ENCODE peak calls at places on chromosomes 5 and 9, in four cellular contexts. Z is A549, F is transverse colon, I is right lobe of liver. H is an unnamed sample.

GRCh38 chr9:30078195-30078594 is 2306.2 kb upstream of the ACO1 start:
- DNase-seq in Z (no peak), F (no peak), I (no peak), H (no peak)

GRCh38 chr5:154757647-154758406 is 2.6 kb downstream of the LARP1 start:
- DNase-seq in Z (no peak), F (peak; percentile 18), I (peak; percentile 54), H (no peak)

GRCh38 chr5:177442066-177442836 is 4.4 kb upstream of the PRR7 start:
- DNase-seq in Z (no peak), F (no peak), I (peak; percentile 45), H (no peak)

GRCh38 chr9:6098431-6098830 is 83.0 kb upstream of the RANBP6 start:
- DNase-seq in Z (no peak), F (no peak), I (no peak), H (no peak)

GRCh38 chr9:135479469-135480052 is at the start of gene PPP1R26:
- DNase-seq in Z (no peak), F (peak; percentile 42), I (no peak), H (peak; percentile 48)

GRCh38 chr5:179261301-179262125 is 83.7 kb downstream of the ADAMTS2 start:
- DNase-seq in Z (no peak), F (no peak), I (peak; percentile 34), H (peak; percentile 17)

GRCh38 chr9:4375424-4376195 is 75.7 kb upstream of the GLIS3 start:
- DNase-seq in Z (peak; percentile 52), F (no peak), I (no peak), H (no peak)

GRCh38 chr9:75239176-75239575 is 150.9 kb downstream of the OSTF1 start:
- DNase-seq in Z (no peak), F (no peak), I (peak; percentile 78), H (peak; percentile 55)

GRCh38 chr9:105979359-105979758 is 285.0 kb downstream of the TMEM38B start:
- DNase-seq in Z (no peak), F (no peak), I (no peak), H (no peak)

GRCh38 chr9:14203366-14204056 is 110.4 kb downstream of the NFIB start:
- DNase-seq in Z (no peak), F (peak; percentile 75), I (peak; percentile 91), H (peak; percentile 80)

GRCh38 chr5:14983666-14984441 is 112.3 kb upstream of the ANKH start:
- DNase-seq in Z (no peak), F (no peak), I (no peak), H (no peak)

DNA sequence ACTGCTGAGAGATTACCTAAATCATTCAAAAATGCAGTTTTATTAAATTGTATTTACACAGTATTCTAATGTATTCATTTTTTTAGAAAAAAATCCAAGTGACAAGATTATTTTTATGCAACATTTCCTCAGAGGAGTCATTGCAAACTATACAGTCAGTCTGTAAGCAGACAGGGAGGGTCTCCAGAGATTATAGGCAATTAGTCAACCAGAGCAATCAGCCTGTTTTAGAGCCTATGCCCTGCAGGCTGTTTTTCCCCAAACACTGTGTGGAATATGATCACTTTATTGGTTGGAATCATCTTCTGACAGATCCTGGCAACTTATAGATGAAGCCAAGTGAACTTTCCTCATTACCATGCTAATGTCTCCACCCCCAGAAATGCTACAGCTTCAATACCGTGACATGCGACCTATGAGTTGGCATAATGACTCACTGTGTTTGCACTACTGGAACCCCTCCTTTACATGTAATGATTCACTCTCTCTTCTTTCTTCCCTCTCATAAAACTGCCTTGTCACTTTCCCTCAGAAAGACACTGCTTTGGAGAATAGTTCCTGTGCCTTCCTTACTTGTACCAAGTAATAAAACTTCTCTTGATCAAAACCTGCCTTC is 577.8 kb upstream of the FTMT start:
- DNase-seq in Z (peak; percentile 82), F (no peak), I (no peak), H (no peak)
- TF ChIP-seq POLR2A in Z (no peak), F (no peak), I (no peak), H (no peak)

GRCh38 chr9:128293091-128293490 is 17.0 kb downstream of the SWI5 start:
- DNase-seq in Z (no peak), F (no peak), I (no peak), H (no peak)

GRCh38 chr9:128294142-128294541 is 18.1 kb downstream of the SWI5 start:
- DNase-seq in Z (no peak), F (no peak), I (no peak), H (no peak)

GRCh38 chr9:128288273-128289004 is 12.4 kb downstream of the SWI5 start:
- DNase-seq in Z (no peak), F (no peak), I (no peak), H (no peak)

GRCh38 chr9:128296340-128297220 is 20.5 kb downstream of the SWI5 start:
- DNase-seq in Z (no peak), F (peak; percentile 62), I (no peak), H (peak; percentile 33)

DNA sequence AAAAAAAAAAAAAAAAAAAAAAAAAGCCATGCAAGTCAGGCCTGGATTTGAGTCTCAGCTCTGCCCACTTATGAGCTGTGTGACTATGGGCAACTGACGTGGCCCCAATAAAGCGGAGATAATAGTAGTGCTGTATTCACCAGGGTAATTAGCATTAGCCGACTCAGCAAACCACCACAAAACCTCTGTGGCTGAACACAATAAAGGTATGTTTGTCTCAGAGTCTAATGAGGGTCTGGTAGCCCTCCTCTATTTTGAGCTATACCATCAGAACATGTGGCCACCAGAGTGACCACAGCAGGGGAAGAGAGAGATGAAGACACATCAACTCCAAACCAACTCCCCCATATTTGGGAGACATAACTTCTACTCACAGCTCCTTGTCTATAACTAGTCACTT is 15.9 kb downstream of the SWI5 start:
- DNase-seq in Z (no peak), F (no peak), I (no peak), H (no peak)
- H3K9me3 ChIP-seq in Z (no peaks in the 10 kb centered on the region), F (no peaks in the 10 kb centered on the region), I (no peaks in the 10 kb centered on the region), H (no peaks in the 10 kb centered on the region)

DNA sequence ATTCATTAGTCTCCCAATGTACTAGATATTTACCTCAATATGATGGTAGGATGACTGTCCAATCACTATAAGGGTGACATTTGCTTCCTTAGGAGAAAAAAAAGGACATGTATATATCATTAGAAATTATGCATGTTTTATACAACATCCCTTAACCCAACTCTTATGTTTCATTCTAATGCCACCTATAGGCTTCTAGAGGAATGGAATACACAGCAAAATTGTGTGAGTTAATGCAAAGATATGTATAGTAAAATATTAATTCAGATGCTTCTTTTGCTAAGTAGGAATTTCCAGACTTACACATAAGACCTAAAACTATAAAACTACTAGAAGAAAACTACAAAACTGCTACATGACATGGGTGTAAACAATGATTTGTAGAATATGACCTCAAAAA is 3.5 kb downstream of the PRXL2C start:
- DNase-seq in Z (peak; percentile 47), F (no peak), I (no peak), H (no peak)
- H3K4me1 ChIP-seq in Z (peaks cover 7% of the 10 kb centered on the region), F (peaks cover 18% of the 10 kb centered on the region), I (no peaks in the 10 kb centered on the region), H (peaks cover 24% of the 10 kb centered on the region)

DNA sequence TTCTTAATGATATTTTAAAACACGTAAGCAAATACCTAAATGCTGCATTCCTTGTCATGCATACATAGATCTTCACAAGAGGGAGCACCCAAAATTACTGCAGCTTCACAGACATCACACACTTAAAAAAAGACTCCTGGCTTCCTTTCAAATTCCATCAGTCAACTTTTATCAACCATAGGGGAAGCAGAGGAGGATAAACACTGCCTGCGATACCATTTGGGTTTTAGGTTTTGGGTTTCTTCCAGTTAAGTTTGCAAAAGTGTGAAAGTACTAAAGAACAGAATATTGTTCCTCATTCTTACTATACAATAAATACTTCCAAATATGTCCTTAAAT is 104.2 kb downstream of the EFNA5 start:
- DNase-seq in Z (no peak), F (no peak), I (no peak), H (no peak)
- TF ChIP-seq POLR2A in Z (no peak), F (no peak), I (no peak), H (no peak)

DNA sequence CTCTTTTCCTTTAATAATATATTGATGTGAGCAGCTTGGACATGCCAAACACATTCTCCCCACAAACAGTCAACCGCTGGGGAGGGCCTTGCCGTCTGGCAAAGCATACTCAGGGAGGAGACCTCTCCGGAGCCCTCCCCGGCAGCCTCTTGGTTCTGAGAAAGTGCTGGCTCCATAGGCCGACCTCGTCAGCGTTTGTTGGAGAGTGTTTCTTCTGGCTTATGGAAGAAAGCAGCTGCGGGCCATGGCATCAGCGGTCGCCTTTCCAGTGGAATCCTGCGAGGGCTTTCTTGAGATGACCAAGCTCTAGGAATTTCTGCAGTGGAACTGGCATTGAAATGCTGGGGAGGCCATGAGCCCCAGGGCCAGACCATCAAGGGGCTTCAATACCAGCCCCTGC is 405.7 kb upstream of the IRX4 start:
- DNase-seq in Z (no peak), F (no peak), I (no peak), H (no peak)
- H3K9me3 ChIP-seq in Z (no peaks in the 10 kb centered on the region), F (no peaks in the 10 kb centered on the region), I (no peaks in the 10 kb centered on the region), H (no peaks in the 10 kb centered on the region)

DNA sequence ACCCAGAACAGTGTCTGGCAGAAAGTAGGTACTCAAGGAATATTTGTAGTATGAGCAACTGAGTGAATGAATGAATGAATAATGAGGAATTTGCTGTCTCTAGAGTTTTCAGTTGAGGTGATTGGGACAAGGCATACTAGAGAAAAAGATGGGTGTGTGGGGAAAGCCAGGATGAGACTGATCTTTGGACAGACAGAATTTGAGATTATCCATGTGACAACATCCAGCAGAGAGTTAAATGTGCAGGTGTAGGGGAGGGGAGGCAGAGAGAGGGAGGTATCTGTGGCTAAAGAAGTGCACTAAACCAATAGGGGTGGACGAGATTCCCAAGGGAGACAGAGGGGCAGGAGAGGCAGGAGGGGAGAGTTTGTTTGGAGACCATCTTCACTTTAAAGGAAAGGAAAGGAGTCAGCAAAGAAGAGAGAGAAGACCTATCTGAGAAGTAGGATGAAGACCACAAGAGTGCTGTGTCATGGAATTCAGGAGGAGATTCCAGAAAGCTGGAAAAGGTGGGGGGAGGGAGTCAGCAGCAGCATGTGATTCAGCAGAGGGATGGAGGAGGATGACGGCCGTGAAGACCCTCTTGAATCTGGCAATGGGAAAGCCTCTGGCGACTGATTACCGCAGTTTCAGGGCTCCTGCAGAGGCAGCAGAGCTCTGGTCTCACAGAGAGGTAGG is 3.2 kb downstream of the CPLX2 start:
- DNase-seq in Z (no peak), F (no peak), I (no peak), H (no peak)
- H3K4me1 ChIP-seq in Z (peaks cover 78% of the 10 kb centered on the region), F (peaks cover 4% of the 10 kb centered on the region), I (no peaks in the 10 kb centered on the region), H (peaks cover 29% of the 10 kb centered on the region)